ENCODE peak calls at places on chromosomes 7 and 10, in nine cellular contexts. W is body of pancreas, M is AG04449, X is PC-9, V is heart left ventricle, I is heart right ventricle, T is astrocyte of the cerebellum, P is lower leg skin, B is GM13977. R is an unnamed sample.

GRCh38 chr7:74288034-74288881 is 949 bp upstream of the CLIP2 start:
- DNase-seq in T (no peak), I (no peak), B (peak; percentile 28), X (no peak), M (no peak), V (no peak), W (no peak), P (no peak), R (no peak)

GRCh38 chr7:66326501-66327180 is 121.5 kb downstream of the TPST1 start:
- DNase-seq in X (peak; percentile 59), P (no peak), T (peak; percentile 45), I (no peak), W (no peak), V (no peak), M (peak; percentile 79), B (no peak), R (peak; percentile 91)

GRCh38 chr7:87628780-87629569 is 777 bp downstream of the RUNDC3B start:
- DNase-seq in B (peak; percentile 17), X (no peak), P (peak; percentile 86), M (no peak), V (peak; percentile 64), W (peak; percentile 51), T (no peak), I (peak; percentile 4), R (no peak)

GRCh38 chr10:47252093-47252780 is 47.8 kb upstream of the GDF10 start:
- DNase-seq in V (no peak), M (no peak), T (no peak), P (no peak), I (no peak), B (no peak), W (no peak), X (no peak), R (no peak)

GRCh38 chr7:29229056-29229455 is 34.5 kb downstream of the CHN2 start:
- DNase-seq in T (no peak), P (no peak), W (no peak), I (no peak), X (no peak), M (no peak), B (no peak), V (no peak), R (no peak)

GRCh38 chr7:151539055-151539714 is 19.5 kb upstream of the RHEB start:
- DNase-seq in M (no peak), V (no peak), X (no peak), W (peak; percentile 48), T (no peak), I (no peak), P (no peak), B (peak; percentile 44), R (no peak)

GRCh38 chr7:117110480-117111315 is 157.4 kb downstream of the ST7 start:
- DNase-seq in P (no peak), X (no peak), W (no peak), B (peak; percentile 70), T (no peak), I (no peak), V (no peak), M (no peak), R (no peak)

GRCh38 chr10:29496341-29497162 is 138.2 kb downstream of the SVIL start:
- DNase-seq in V (peak; percentile 88), X (no peak), M (no peak), P (peak; percentile 94), W (peak; percentile 81), T (peak; percentile 39), B (peak; percentile 61), I (peak; percentile 66), R (no peak)

GRCh38 chr10:12949248-12949647 is 52.3 kb downstream of the CCDC3 start:
- DNase-seq in X (no peak), T (no peak), B (no peak), M (no peak), W (no peak), P (peak; percentile 71), V (no peak), I (no peak), R (no peak)

GRCh38 chr10:8361510-8361844 is 307.0 kb downstream of the GATA3 start:
- DNase-seq in V (no peak), B (no peak), I (no peak), X (no peak), W (no peak), M (no peak), P (no peak), T (no peak), R (no peak)

GRCh38 chr7:47537716-47538640 is 43.9 kb downstream of the TNS3 start:
- DNase-seq in P (no peak), W (no peak), X (no peak), B (no peak), I (no peak), M (no peak), T (no peak), V (no peak), R (no peak)

GRCh38 chr7:152711444-152711944 is 35.6 kb upstream of the XRCC2 start:
- DNase-seq in M (no peak), V (no peak), X (peak; percentile 90), W (no peak), B (no peak), T (no peak), P (no peak), I (no peak), R (no peak)

GRCh38 chr7:78702770-78703169 is 750.7 kb downstream of the MAGI2 start:
- DNase-seq in P (no peak), W (no peak), X (peak; percentile 37), B (no peak), M (peak; percentile 95), V (no peak), I (no peak), T (peak; percentile 97), R (peak; percentile 60)

GRCh38 chr10:103761075-103761920 is 94.1 kb downstream of the SH3PXD2A start:
- DNase-seq in W (peak; percentile 25), P (no peak), T (no peak), M (no peak), X (peak; percentile 82), V (no peak), B (no peak), I (no peak), R (no peak)

GRCh38 chr10:2920166-2920565 is 147.2 kb upstream of the PFKP start:
- DNase-seq in V (no peak), M (no peak), P (no peak), I (no peak), X (no peak), T (no peak), B (no peak), W (no peak), R (no peak)

GRCh38 chr10:11149499-11149898 is 131.8 kb downstream of the CELF2 start:
- DNase-seq in T (no peak), M (no peak), X (no peak), W (no peak), P (no peak), B (no peak), V (peak; percentile 41), I (no peak), R (no peak)

GRCh38 chr7:6367701-6368211 is 80.0 kb downstream of the DAGLB start:
- DNase-seq in X (peak; percentile 63), W (no peak), M (no peak), T (no peak), B (no peak), V (no peak), P (no peak), I (no peak), R (no peak)

GRCh38 chr7:140923358-140924006 is 1.2 kb downstream of the BRAF start:
- DNase-seq in M (no peak), I (peak; percentile 41), T (no peak), B (no peak), W (peak; percentile 18), P (no peak), X (no peak), V (no peak), R (no peak)

GRCh38 chr7:140922741-140923345 is 1.9 kb downstream of the BRAF start:
- DNase-seq in M (no peak), B (no peak), T (no peak), W (no peak), P (no peak), X (no peak), V (no peak), I (no peak), R (no peak)

GRCh38 chr7:140924821-140925421 is at the start of gene BRAF:
- DNase-seq in P (peak; percentile 98), B (peak; percentile 90), W (peak; percentile 92), T (peak; percentile 74), I (peak; percentile 92), X (peak; percentile 69), M (peak; percentile 33), V (peak; percentile 95), R (peak; percentile 71)

GRCh38 chr7:140926021-140926812 is 1.5 kb upstream of the BRAF start:
- DNase-seq in M (no peak), V (no peak), T (no peak), I (no peak), X (no peak), W (no peak), P (no peak), B (no peak), R (no peak)

GRCh38 chr7:140924019-140924820 is 509 bp downstream of the BRAF start:
- DNase-seq in X (peak; percentile 51), W (peak; percentile 75), I (peak; percentile 76), B (peak; percentile 82), M (no peak), V (peak; percentile 92), P (peak; percentile 95), T (peak; percentile 29), R (peak; percentile 32)
- TF ChIP-seq CTCF in X (peak; percentile 66), W (peak; percentile 44), I (peak; percentile 37), B (peak; percentile 59), M (peak; percentile 61), V (peak; percentile 35), P (no peak), T (peak; percentile 59), R (peak; percentile 57)

GRCh38 chr7:100568936-100569844 is 4.5 kb downstream of the SAP25 start:
- DNase-seq in X (no peak), M (no peak), W (peak; percentile 76), V (peak; percentile 72), T (no peak), P (peak; percentile 91), B (peak; percentile 70), I (peak; percentile 40), R (no peak)
- TF ChIP-seq CTCF in X (no peak), M (peak; percentile 39), W (peak; percentile 48), V (peak; percentile 29), T (peak; percentile 35), P (no peak), B (peak; percentile 46), I (peak; percentile 32), R (peak; percentile 18)

GRCh38 chr7:159045839-159046238 is 98.8 kb downstream of the VIPR2 start:
- DNase-seq in V (no peak), P (no peak), M (no peak), X (no peak), B (no peak), W (no peak), I (no peak), T (no peak), R (no peak)
- TF ChIP-seq CTCF in V (no peak), P (no peak), M (no peak), X (peak; percentile 18), B (no peak), W (no peak), I (no peak), T (no peak), R (no peak)

DNA sequence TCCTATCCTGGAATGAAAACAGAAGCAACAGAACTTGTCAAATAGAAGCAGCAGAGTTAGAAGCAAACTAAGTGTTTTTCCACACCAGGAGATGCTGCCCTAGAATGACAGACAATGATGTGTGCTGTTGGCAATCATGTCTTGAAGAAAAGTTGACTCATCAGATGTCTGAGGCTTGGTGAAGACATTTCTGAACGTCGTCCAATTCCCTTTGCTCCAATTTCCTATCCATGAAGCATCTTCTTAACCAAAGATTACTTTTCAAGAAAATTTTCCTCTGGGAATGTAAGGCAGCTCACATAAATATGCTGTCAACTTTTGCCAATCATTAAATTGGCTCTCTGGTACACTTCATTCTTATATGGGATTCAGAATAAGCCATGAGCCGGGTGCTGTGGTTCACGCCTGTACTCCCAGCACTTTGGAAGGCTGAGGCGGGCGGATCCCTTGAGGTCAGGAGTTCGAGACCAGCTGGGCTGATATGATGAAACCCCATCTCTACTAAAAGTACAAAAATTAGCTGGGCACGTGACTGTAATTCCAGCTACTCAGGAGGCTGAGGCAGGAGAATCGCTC is 34.6 kb downstream of the MALSU1 start:
- DNase-seq in X (peak; percentile 69), P (no peak), M (peak; percentile 93), V (no peak), B (no peak), I (peak; percentile 8), T (peak; percentile 82), W (no peak), R (peak; percentile 72)
- TF ChIP-seq CTCF in X (no peak), P (no peak), M (no peak), V (no peak), B (no peak), I (no peak), T (no peak), W (no peak), R (no peak)

R was measured in AG09319.